ENCODE peak calls at places on chromosomes 5 and 9, in eight cellular contexts. One of them, this sample, is unnamed. For H3K36me3, the result is how much of the 10 kb centered on the place peaks cover.

GRCh38 chr9:71353723-71354122 is 232.3 kb upstream of the TRPM3 start:
- DNase-seq in BE2C: no peak
- DNase-seq in HAP-1: no peak
- DNase-seq in SJSA1: no peak
- DNase-seq in tibial artery: no peak
- DNase-seq in adrenal gland: no peak
- DNase-seq in spleen: no peak
- DNase-seq in IMR-90: peak
- DNase-seq in this sample: peak

GRCh38 chr5:108788142-108788541 is 40.4 kb downstream of the FER start:
- DNase-seq in tibial artery: peak
- DNase-seq in SJSA1: no peak
- DNase-seq in HAP-1: no peak
- DNase-seq in BE2C: peak
- DNase-seq in adrenal gland: peak
- DNase-seq in IMR-90: no peak
- DNase-seq in spleen: no peak
- DNase-seq in this sample: peak

GRCh38 chr9:8730618-8731017 is 931.0 kb upstream of the DMAC1 start:
- DNase-seq in IMR-90: no peak
- DNase-seq in tibial artery: no peak
- DNase-seq in BE2C: no peak
- DNase-seq in adrenal gland: no peak
- DNase-seq in spleen: no peak
- DNase-seq in HAP-1: no peak
- DNase-seq in SJSA1: no peak
- DNase-seq in this sample: no peak

GRCh38 chr9:76433851-76434250 is 25.1 kb upstream of the GCNT1 start:
- DNase-seq in SJSA1: no peak
- DNase-seq in BE2C: no peak
- DNase-seq in IMR-90: peak
- DNase-seq in spleen: no peak
- DNase-seq in tibial artery: no peak
- DNase-seq in HAP-1: no peak
- DNase-seq in adrenal gland: no peak
- DNase-seq in this sample: no peak

GRCh38 chr9:114824130-114824529 is 18.3 kb upstream of the TNFSF15 start:
- DNase-seq in adrenal gland: no peak
- DNase-seq in SJSA1: no peak
- DNase-seq in IMR-90: peak
- DNase-seq in BE2C: no peak
- DNase-seq in HAP-1: no peak
- DNase-seq in tibial artery: no peak
- DNase-seq in spleen: no peak
- DNase-seq in this sample: peak

GRCh38 chr5:87853541-87853940 is 415.1 kb downstream of the TMEM161B start:
- DNase-seq in IMR-90: no peak
- DNase-seq in tibial artery: no peak
- DNase-seq in SJSA1: no peak
- DNase-seq in BE2C: no peak
- DNase-seq in HAP-1: no peak
- DNase-seq in adrenal gland: no peak
- DNase-seq in spleen: no peak
- DNase-seq in this sample: no peak

GRCh38 chr9:109411818-109412352 is 86.2 kb downstream of the PTPN3 start:
- DNase-seq in spleen: no peak
- DNase-seq in SJSA1: no peak
- DNase-seq in IMR-90: peak
- DNase-seq in adrenal gland: no peak
- DNase-seq in BE2C: peak
- DNase-seq in HAP-1: peak
- DNase-seq in tibial artery: no peak
- DNase-seq in this sample: no peak

GRCh38 chr5:62082370-62082778 is 223.6 kb upstream of the KIF2A start:
- DNase-seq in HAP-1: no peak
- DNase-seq in adrenal gland: no peak
- DNase-seq in BE2C: no peak
- DNase-seq in IMR-90: peak
- DNase-seq in SJSA1: no peak
- DNase-seq in spleen: no peak
- DNase-seq in tibial artery: no peak
- DNase-seq in this sample: peak

GRCh38 chr5:14884062-14884612 is 12.6 kb upstream of the ANKH start:
- DNase-seq in HAP-1: no peak
- DNase-seq in adrenal gland: no peak
- DNase-seq in spleen: no peak
- DNase-seq in BE2C: no peak
- DNase-seq in SJSA1: no peak
- DNase-seq in IMR-90: no peak
- DNase-seq in tibial artery: no peak
- DNase-seq in this sample: no peak

GRCh38 chr5:154713615-154714125 is 41.5 kb upstream of the LARP1 start:
- DNase-seq in adrenal gland: no peak
- DNase-seq in IMR-90: peak
- DNase-seq in SJSA1: no peak
- DNase-seq in BE2C: no peak
- DNase-seq in HAP-1: no peak
- DNase-seq in tibial artery: no peak
- DNase-seq in spleen: no peak
- DNase-seq in this sample: no peak

DNA sequence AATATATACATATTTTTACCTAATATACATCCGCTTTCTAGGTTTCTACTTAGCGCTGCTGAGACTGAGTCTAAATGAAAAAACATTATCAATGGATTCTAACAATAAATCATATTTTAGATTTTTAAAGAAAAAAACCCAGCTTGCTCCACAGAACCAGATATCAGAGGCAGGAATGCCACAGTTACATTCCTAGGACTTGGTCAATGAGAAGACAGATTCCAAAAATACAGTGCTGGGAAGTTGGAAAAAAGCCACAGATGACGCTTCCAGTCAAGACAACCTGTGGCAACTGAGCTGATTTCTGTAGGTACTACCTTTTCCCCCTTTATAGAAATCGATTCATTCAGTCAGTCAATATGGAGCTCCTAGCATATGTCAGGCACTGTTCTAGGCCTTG is 589 bp upstream of the CCDC112 start:
- DNase-seq in IMR-90: no peak
- DNase-seq in HAP-1: no peak
- DNase-seq in SJSA1: no peak
- DNase-seq in tibial artery: no peak
- DNase-seq in BE2C: no peak
- DNase-seq in adrenal gland: no peak
- DNase-seq in spleen: no peak
- DNase-seq in this sample: no peak
- H3K4me3 ChIP-seq in IMR-90: peak
- H3K4me3 ChIP-seq in HAP-1: no peak
- H3K4me3 ChIP-seq in SJSA1: no peak
- H3K4me3 ChIP-seq in tibial artery: peak
- H3K4me3 ChIP-seq in BE2C: peak
- H3K4me3 ChIP-seq in adrenal gland: no peak
- H3K4me3 ChIP-seq in spleen: peak
- H3K4me3 ChIP-seq in this sample: peak

DNA sequence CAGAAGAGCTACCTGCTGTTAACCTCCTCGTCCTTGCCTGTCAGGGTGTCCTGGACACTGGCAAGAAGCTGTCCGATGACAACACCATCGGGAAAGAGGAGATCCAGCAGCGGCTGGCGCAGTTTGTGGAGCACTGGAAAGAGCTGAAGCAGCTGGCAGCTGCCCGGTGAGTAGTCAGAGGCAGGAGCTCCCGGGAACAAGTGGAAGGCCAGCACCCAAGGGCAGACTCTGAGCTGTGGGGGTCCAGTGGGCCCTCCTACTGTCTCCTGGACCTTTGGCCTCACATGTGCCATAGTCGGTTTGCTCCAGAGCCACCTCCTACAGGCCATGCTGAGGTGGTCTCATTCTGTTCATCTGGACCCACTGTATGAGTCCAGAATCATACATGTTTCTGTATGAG is 38.7 kb downstream of the DYNC2I2 start:
- DNase-seq in spleen: peak
- DNase-seq in SJSA1: no peak
- DNase-seq in BE2C: no peak
- DNase-seq in IMR-90: no peak
- DNase-seq in HAP-1: no peak
- DNase-seq in tibial artery: no peak
- DNase-seq in adrenal gland: no peak
- DNase-seq in this sample: no peak
- H3K36me3 ChIP-seq in spleen: half or more
- H3K36me3 ChIP-seq in SJSA1: half or more
- H3K36me3 ChIP-seq in BE2C: half or more
- H3K36me3 ChIP-seq in IMR-90: half or more
- H3K36me3 ChIP-seq in HAP-1: half or more
- H3K36me3 ChIP-seq in tibial artery: half or more
- H3K36me3 ChIP-seq in adrenal gland: under half
- H3K36me3 ChIP-seq in this sample: half or more

DNA sequence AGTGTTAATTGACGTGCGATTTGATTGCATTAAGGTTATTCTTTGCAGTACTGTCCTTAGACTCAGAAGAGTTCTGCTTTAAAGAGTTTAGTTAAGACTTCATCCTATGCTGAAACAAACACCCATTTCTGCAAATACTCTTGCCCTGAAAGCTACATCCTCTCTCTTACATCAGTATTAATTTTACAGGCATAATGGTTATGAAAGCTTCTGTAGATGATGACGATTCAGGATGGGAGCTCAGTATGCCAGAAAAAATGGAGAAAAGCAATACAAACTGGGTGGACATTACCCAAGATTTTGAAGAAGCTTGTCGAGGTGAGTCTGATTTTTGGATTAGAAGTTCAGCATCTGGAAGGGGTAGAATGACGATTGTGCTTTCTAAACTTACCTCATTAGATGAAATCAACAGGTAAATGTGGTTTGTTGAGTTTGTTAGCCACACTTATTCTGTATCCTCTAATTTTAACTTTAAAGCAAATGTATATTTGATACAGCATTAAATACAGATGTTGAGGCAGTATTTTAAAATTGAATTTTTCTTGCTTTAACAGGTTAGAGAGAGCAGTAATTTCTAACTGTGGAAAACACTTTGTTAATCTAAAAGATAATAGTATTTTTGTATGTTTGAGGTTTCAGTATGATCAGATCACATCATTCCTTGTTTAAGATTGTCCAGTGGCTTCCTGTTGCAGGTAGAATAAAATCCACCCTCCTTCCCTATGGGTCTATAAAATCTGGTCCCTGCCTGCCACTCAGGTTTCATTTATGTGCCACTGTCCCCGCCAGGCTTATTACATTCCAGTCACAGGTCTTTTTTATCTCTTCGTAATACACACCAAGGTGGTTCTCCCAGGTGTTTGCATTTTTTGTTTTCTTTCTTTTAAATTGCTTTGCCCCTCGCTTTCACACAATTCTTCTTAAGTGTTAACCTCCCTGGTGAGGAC is 1.3 kb downstream of the NAA35 start:
- DNase-seq in IMR-90: no peak
- DNase-seq in HAP-1: no peak
- DNase-seq in SJSA1: no peak
- DNase-seq in BE2C: no peak
- DNase-seq in tibial artery: no peak
- DNase-seq in adrenal gland: no peak
- DNase-seq in spleen: no peak
- DNase-seq in this sample: no peak
- H3K4me3 ChIP-seq in IMR-90: peak
- H3K4me3 ChIP-seq in HAP-1: peak
- H3K4me3 ChIP-seq in SJSA1: peak
- H3K4me3 ChIP-seq in BE2C: peak
- H3K4me3 ChIP-seq in tibial artery: peak
- H3K4me3 ChIP-seq in adrenal gland: peak
- H3K4me3 ChIP-seq in spleen: peak
- H3K4me3 ChIP-seq in this sample: peak

DNA sequence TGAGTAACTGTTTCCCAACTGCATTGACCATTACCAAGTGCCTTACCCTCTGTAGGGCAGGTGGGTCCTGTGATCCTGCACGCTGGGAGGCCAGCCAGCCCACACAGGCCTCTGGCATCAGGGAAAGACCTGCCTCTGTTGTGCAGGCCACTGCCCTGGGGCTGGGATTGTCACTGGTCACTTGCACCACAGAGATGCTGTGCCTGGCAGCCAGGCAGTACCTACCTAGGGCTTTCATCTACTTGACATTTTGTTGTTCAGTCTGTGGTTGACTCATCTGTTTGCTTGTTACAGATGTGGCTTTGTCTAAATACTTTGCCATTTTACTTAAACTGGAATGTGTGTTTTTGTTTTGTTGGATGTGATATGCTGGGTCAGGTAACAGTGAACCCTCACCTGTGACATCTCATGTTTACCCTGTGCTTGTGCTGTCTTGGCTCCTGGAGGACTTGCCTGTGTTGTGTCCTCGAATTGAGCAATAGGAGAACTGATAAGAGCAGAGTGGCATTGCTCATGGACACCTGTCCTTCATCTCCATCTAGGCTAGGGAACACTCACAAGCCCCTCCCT is 32.8 kb downstream of the SECISBP2 start:
- DNase-seq in spleen: no peak
- DNase-seq in BE2C: no peak
- DNase-seq in HAP-1: no peak
- DNase-seq in SJSA1: no peak
- DNase-seq in IMR-90: no peak
- DNase-seq in adrenal gland: no peak
- DNase-seq in tibial artery: no peak
- DNase-seq in this sample: no peak
- H3K36me3 ChIP-seq in spleen: half or more
- H3K36me3 ChIP-seq in BE2C: half or more
- H3K36me3 ChIP-seq in HAP-1: half or more
- H3K36me3 ChIP-seq in SJSA1: half or more
- H3K36me3 ChIP-seq in IMR-90: half or more
- H3K36me3 ChIP-seq in adrenal gland: under half
- H3K36me3 ChIP-seq in tibial artery: half or more
- H3K36me3 ChIP-seq in this sample: under half

GRCh38 chr5:130002183-130002582 is 97.9 kb downstream of the CHSY3 start:
- DNase-seq in SJSA1: no peak
- DNase-seq in IMR-90: no peak
- DNase-seq in HAP-1: no peak
- DNase-seq in tibial artery: no peak
- DNase-seq in BE2C: no peak
- DNase-seq in adrenal gland: no peak
- DNase-seq in spleen: no peak
- DNase-seq in this sample: no peak
- H3K4me3 ChIP-seq in SJSA1: no peak
- H3K4me3 ChIP-seq in IMR-90: no peak
- H3K4me3 ChIP-seq in HAP-1: no peak
- H3K4me3 ChIP-seq in tibial artery: no peak
- H3K4me3 ChIP-seq in BE2C: no peak
- H3K4me3 ChIP-seq in adrenal gland: no peak
- H3K4me3 ChIP-seq in spleen: no peak
- H3K4me3 ChIP-seq in this sample: no peak

DNA sequence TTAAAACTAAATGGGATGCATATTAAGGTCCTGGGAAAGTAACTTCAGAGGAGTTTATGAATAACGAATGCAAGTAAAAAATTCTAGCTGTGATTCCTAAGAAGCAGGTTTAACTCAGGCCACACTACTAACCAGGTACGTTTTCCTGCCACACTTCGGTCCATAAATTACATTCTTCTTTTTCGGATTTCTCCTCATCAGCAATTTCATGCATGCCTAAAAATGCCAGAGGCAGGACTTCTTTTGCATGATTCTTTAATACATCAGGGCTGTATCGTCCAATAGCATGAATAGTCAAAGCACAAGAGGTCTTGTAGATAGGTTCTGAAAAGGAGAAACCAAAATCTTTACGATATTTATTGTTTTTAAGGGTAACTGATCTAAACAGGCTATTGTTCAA is 42.3 kb upstream of the OR2K2 start:
- DNase-seq in adrenal gland: no peak
- DNase-seq in tibial artery: no peak
- DNase-seq in spleen: no peak
- DNase-seq in SJSA1: no peak
- DNase-seq in HAP-1: no peak
- DNase-seq in BE2C: no peak
- DNase-seq in IMR-90: no peak
- DNase-seq in this sample: no peak
- H3K36me3 ChIP-seq in adrenal gland: under half
- H3K36me3 ChIP-seq in tibial artery: half or more
- H3K36me3 ChIP-seq in spleen: half or more
- H3K36me3 ChIP-seq in SJSA1: half or more
- H3K36me3 ChIP-seq in HAP-1: half or more
- H3K36me3 ChIP-seq in BE2C: under half
- H3K36me3 ChIP-seq in IMR-90: under half
- H3K36me3 ChIP-seq in this sample: half or more